ENCODE peak calls at places on chromosomes 12 and 14, in five cellular contexts. D, P, R, Y and H are unnamed samples.

GRCh38 chr12:9669534-9669933 is at the start of gene CLEC2D:
- DNase-seq in D (no peak), P (no peak), R (no peak), Y (peak; percentile 94), H (no peak)

GRCh38 chr12:113946175-113946574 is 19.9 kb downstream of the RBM19 start:
- DNase-seq in D (no peak), P (no peak), R (no peak), Y (no peak), H (no peak)

GRCh38 chr12:96020314-96021003 is 14.9 kb downstream of the LTA4H start:
- DNase-seq in D (no peak), P (no peak), R (no peak), Y (peak; percentile 50), H (no peak)

GRCh38 chr12:106223485-106224391 is 24.1 kb downstream of the CKAP4 start:
- DNase-seq in D (peak; percentile 92), P (peak; percentile 39), R (peak; percentile 53), Y (peak; percentile 68), H (peak; percentile 61)

GRCh38 chr12:38664661-38665269 is 240.6 kb downstream of the CPNE8 start:
- DNase-seq in D (peak; percentile 15), P (no peak), R (no peak), Y (peak; percentile 44), H (no peak)

GRCh38 chr12:40980346-40981005 is 207.6 kb upstream of the PDZRN4 start:
- DNase-seq in D (no peak), P (no peak), R (no peak), Y (no peak), H (no peak)

GRCh38 chr12:57632369-57632897 is 568 bp downstream of the B4GALNT1 start:
- DNase-seq in D (no peak), P (no peak), R (no peak), Y (no peak), H (no peak)

GRCh38 chr12:74816398-74817175 is 279.0 kb downstream of the ATXN7L3B start:
- DNase-seq in D (no peak), P (no peak), R (no peak), Y (no peak), H (no peak)

GRCh38 chr14:31572955-31573354 is 11.8 kb downstream of the NUBPL start:
- DNase-seq in D (no peak), P (no peak), R (no peak), Y (no peak), H (peak; percentile 10)

GRCh38 chr12:110042260-110042659 is 6.1 kb downstream of the C12orf76 start:
- DNase-seq in D (no peak), P (no peak), R (peak; percentile 46), Y (no peak), H (no peak)

GRCh38 chr14:64467131-64467530 is 1.8 kb downstream of the AKAP5 start:
- DNase-seq in D (no peak), P (no peak), R (peak; percentile 35), Y (no peak), H (no peak)

GRCh38 chr14:44612002-44612401 is 104.9 kb upstream of the FSCB start:
- DNase-seq in D (peak; percentile 1), P (no peak), R (no peak), Y (no peak), H (no peak)

GRCh38 chr12:91579516-91580263 is 397.1 kb upstream of the DCN start:
- DNase-seq in D (no peak), P (no peak), R (no peak), Y (no peak), H (no peak)

GRCh38 chr14:30872602-30873001 is 1.8 kb upstream of the COCH start:
- DNase-seq in D (no peak), P (no peak), R (no peak), Y (no peak), H (no peak)

GRCh38 chr14:68167019-68167716 is 347.6 kb downstream of the RAD51B start:
- DNase-seq in D (no peak), P (no peak), R (no peak), Y (no peak), H (no peak)

GRCh38 chr12:19035552-19035951 is 94.0 kb upstream of the PLEKHA5 start:
- DNase-seq in D (peak; percentile 52), P (no peak), R (no peak), Y (no peak), H (no peak)

GRCh38 chr12:62834406-62834805 is 100.5 kb downstream of the PPM1H start:
- DNase-seq in D (no peak), P (no peak), R (no peak), Y (peak; percentile 19), H (no peak)

GRCh38 chr14:87600236-87600635 is 392.7 kb downstream of the GALC start:
- DNase-seq in D (no peak), P (no peak), R (no peak), Y (no peak), H (no peak)

GRCh38 chr12:93167841-93168492 is 209.8 kb upstream of the NUDT4 start:
- DNase-seq in D (no peak), P (peak; percentile 5), R (peak; percentile 48), Y (peak; percentile 89), H (no peak)